ENCODE peak calls at places on chromosome 12, in eight cellular contexts. N is CD8-positive, alpha-beta T cell; R is hepatocyte; O is lung; D is left lung; J is IMR-90; S is endothelial cell of umbilical vein; G is cardiac muscle cell. F is an unnamed sample.

GRCh38 chr12:1797991-1798733 is 22.2 kb upstream of the LRTM2 start:
- DNase-seq in N (no peak), R (no peak), O (no peak), D (peak), J (no peak), S (no peak), G (no peak), F (no peak)

GRCh38 chr12:89928467-89928866 is 219.8 kb upstream of the ATP2B1 start:
- DNase-seq in N (no peak), R (no peak), O (no peak), D (no peak), J (no peak), S (no peak), G (no peak), F (no peak)

GRCh38 chr12:76142305-76142704 is 57.8 kb upstream of the NAP1L1 start:
- DNase-seq in N (no peak), R (no peak), O (peak), D (no peak), J (no peak), S (no peak), G (no peak), F (no peak)

GRCh38 chr12:6923851-6924250 is 3.9 kb upstream of the ATN1 start:
- DNase-seq in N (peak), R (no peak), O (no peak), D (no peak), J (no peak), S (no peak), G (no peak), F (no peak)

GRCh38 chr12:121217066-121217465 is 7.1 kb downstream of the P2RX4 start:
- DNase-seq in N (no peak), R (peak), O (no peak), D (no peak), J (no peak), S (no peak), G (no peak), F (no peak)

GRCh38 chr12:53219956-53220856 is 11.8 kb downstream of the RARG start:
- DNase-seq in N (peak), R (peak), O (peak), D (peak), J (peak), S (peak), G (peak), F (peak)

GRCh38 chr12:132569856-132570480 is 40.4 kb downstream of the LRCOL1 start:
- DNase-seq in N (no peak), R (no peak), O (no peak), D (no peak), J (no peak), S (no peak), G (no peak), F (no peak)

GRCh38 chr12:104505095-104505819 is 48.5 kb downstream of the CHST11 start:
- DNase-seq in N (no peak), R (no peak), O (no peak), D (no peak), J (no peak), S (peak), G (peak), F (no peak)

GRCh38 chr12:639566-639965 is 23.7 kb downstream of the NINJ2 start:
- DNase-seq in N (no peak), R (no peak), O (no peak), D (no peak), J (no peak), S (no peak), G (no peak), F (no peak)

GRCh38 chr12:112924986-112925385 is 13.3 kb upstream of the OAS3 start:
- DNase-seq in N (no peak), R (peak), O (no peak), D (no peak), J (no peak), S (no peak), G (no peak), F (no peak)

GRCh38 chr12:130286041-130286440 is 51.6 kb upstream of the PIWIL1 start:
- DNase-seq in N (no peak), R (no peak), O (no peak), D (no peak), J (no peak), S (no peak), G (no peak), F (no peak)

GRCh38 chr12:127149226-127149964 is 1117.6 kb upstream of the TMEM132C start:
- DNase-seq in N (no peak), R (no peak), O (no peak), D (no peak), J (peak), S (no peak), G (no peak), F (no peak)

GRCh38 chr12:102031852-102032251 is 29.9 kb downstream of the WASHC3 start:
- DNase-seq in N (no peak), R (no peak), O (no peak), D (no peak), J (no peak), S (no peak), G (no peak), F (no peak)

GRCh38 chr12:102029148-102029547 is 32.6 kb downstream of the WASHC3 start:
- DNase-seq in N (no peak), R (no peak), O (no peak), D (no peak), J (no peak), S (no peak), G (no peak), F (no peak)

GRCh38 chr12:102034346-102034745 is 27.4 kb downstream of the WASHC3 start:
- DNase-seq in N (no peak), R (no peak), O (no peak), D (no peak), J (peak), S (no peak), G (no peak), F (no peak)
- TF ChIP-seq CTCF in N (no peak), R (no peak), O (no peak), D (no peak), J (no peak), S (no peak), G (no peak), F (no peak)

GRCh38 chr12:96456265-96456974 is 33.0 kb upstream of the CFAP54 start:
- DNase-seq in N (no peak), R (no peak), O (no peak), D (no peak), J (no peak), S (no peak), G (no peak), F (no peak)
- H3K27ac ChIP-seq in N (no peak), R (no peak), O (no peak), D (no peak), J (no peak), S (no peak), G (no peak), F (no peak)

GRCh38 chr12:59023861-59024424 is 103.6 kb upstream of the LRIG3 start:
- DNase-seq in N (no peak), R (no peak), O (no peak), D (no peak), J (no peak), S (no peak), G (no peak), F (no peak)
- TF ChIP-seq CTCF in N (no peak), R (no peak), O (no peak), D (no peak), J (no peak), S (no peak), G (no peak), F (no peak)

DNA sequence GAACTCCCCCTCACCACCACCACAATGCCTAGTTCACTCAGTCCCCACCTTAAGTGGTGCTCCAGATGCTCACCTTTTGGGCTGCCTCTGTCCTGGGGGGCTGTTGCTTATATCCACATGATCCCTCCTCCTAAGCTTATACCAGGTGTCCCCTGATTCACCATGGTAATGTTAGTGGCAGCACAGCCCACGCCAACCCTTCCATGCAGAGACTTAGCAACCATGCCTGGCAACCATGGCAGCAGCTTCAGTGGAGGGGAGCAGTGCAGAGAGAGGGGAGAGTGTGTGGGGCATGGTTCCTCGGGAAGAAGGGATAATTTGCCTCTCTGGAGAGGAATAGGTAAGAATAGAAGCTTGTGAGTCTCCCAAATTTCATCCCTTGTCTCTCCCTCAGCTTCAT is 1.2 kb upstream of the DDN start:
- DNase-seq in N (no peak), R (no peak), O (no peak), D (no peak), J (no peak), S (no peak), G (no peak), F (no peak)
- H3K27ac ChIP-seq in N (no peak), R (no peak), O (no peak), D (no peak), J (no peak), S (no peak), G (peak), F (no peak)

GRCh38 chr12:78584695-78585094 is 279.9 kb upstream of the SYT1 start:
- DNase-seq in N (no peak), R (no peak), O (no peak), D (no peak), J (peak), S (no peak), G (no peak), F (no peak)
- TF ChIP-seq CTCF in N (no peak), R (peak), O (no peak), D (no peak), J (peak), S (no peak), G (peak), F (no peak)

GRCh38 chr12:57754411-57755193 is at the start of gene MARCHF9:
- DNase-seq in N (peak), R (peak), O (peak), D (peak), J (no peak), S (no peak), G (peak), F (peak)
- H3K27ac ChIP-seq in N (peak), R (peak), O (no peak), D (peak), J (no peak), S (no peak), G (no peak), F (peak)